ENCODE peak calls at places on chromosomes 5 and 9, in six cellular contexts. G is KG1, E is stomach, L is adrenal gland, F is NCI-H2081, A is amygdala. Q is an unnamed sample.

GRCh38 chr5:126988021-126988569 is 42.3 kb downstream of the MARCHF3 start:
- DNase-seq in E (no peak), F (no peak), G (no peak), L (no peak), A (no peak), Q (no peak)

GRCh38 chr9:27619743-27620142 is 46.5 kb upstream of the C9orf72 start:
- DNase-seq in L (no peak), E (no peak), G (no peak), A (no peak), F (no peak), Q (no peak)

GRCh38 chr9:68507098-68507795 is 33.4 kb downstream of the TMEM252 start:
- DNase-seq in L (no peak), F (peak), E (no peak), A (no peak), G (no peak), Q (no peak)

GRCh38 chr9:123741214-123741613 is 188.7 kb downstream of the DENND1A start:
- DNase-seq in G (no peak), A (no peak), L (no peak), F (no peak), E (no peak), Q (no peak)

GRCh38 chr9:73149371-73150067 is 2.1 kb upstream of the ANXA1 start:
- DNase-seq in A (no peak), G (peak), E (no peak), L (no peak), F (no peak), Q (no peak)

GRCh38 chr5:65535529-65535987 is 27.4 kb downstream of the CENPK start:
- DNase-seq in G (no peak), L (no peak), E (no peak), A (no peak), F (no peak), Q (no peak)

GRCh38 chr9:100474082-100474949 is 1.4 kb downstream of the TMEFF1 start:
- DNase-seq in A (no peak), L (no peak), F (no peak), G (no peak), E (no peak), Q (no peak)

GRCh38 chr5:57383093-57383861 is 99.3 kb downstream of the ACTBL2 start:
- DNase-seq in G (no peak), A (no peak), F (no peak), E (no peak), L (peak), Q (no peak)

GRCh38 chr5:163509288-163510040 is 4.0 kb downstream of the MAT2B start:
- DNase-seq in L (no peak), F (no peak), G (no peak), A (no peak), E (peak), Q (no peak)

GRCh38 chr5:63959177-63959982 is 2.9 kb downstream of the HTR1A start:
- DNase-seq in F (peak), E (no peak), L (no peak), A (no peak), G (no peak), Q (no peak)

GRCh38 chr5:115810776-115811175 is 5.7 kb downstream of the CDO1 start:
- DNase-seq in E (no peak), G (no peak), L (no peak), A (no peak), F (no peak), Q (no peak)

GRCh38 chr5:51381801-51382507 is 1.3 kb upstream of the ISL1 start:
- DNase-seq in L (no peak), F (no peak), E (no peak), G (no peak), A (no peak), Q (no peak)

GRCh38 chr9:127970401-127971313 is 10.1 kb downstream of the EEIG1 start:
- DNase-seq in F (peak), A (no peak), L (no peak), E (no peak), G (no peak), Q (no peak)

GRCh38 chr5:58366461-58366860 is 93.4 kb downstream of the PLK2 start:
- DNase-seq in L (no peak), F (no peak), E (no peak), A (no peak), G (no peak), Q (no peak)

GRCh38 chr5:79582186-79582585 is 30.1 kb upstream of the TENT2 start:
- DNase-seq in F (peak), L (no peak), A (no peak), E (no peak), G (no peak), Q (no peak)

GRCh38 chr5:51958473-51958872 is 575.2 kb downstream of the ISL1 start:
- DNase-seq in A (no peak), F (peak), L (no peak), G (no peak), E (no peak), Q (no peak)

GRCh38 chr5:148172377-148172776 is 4.0 kb downstream of the SPINK14 start:
- DNase-seq in F (no peak), E (no peak), G (no peak), A (no peak), L (no peak), Q (no peak)

GRCh38 chr9:89444212-89444611 is 53.7 kb downstream of the SEMA4D start:
- DNase-seq in L (no peak), G (no peak), F (no peak), A (no peak), E (no peak), Q (peak)

GRCh38 chr5:145812877-145813276 is 22.3 kb downstream of the PRELID2 start:
- DNase-seq in G (no peak), A (no peak), F (no peak), L (no peak), E (no peak), Q (no peak)

GRCh38 chr9:21558627-21559401 is 76.7 kb upstream of the IFNE start:
- DNase-seq in G (no peak), A (no peak), F (no peak), E (peak), L (no peak), Q (no peak)

GRCh38 chr9:97385626-97386264 is 26.2 kb upstream of the TDRD7 start:
- DNase-seq in F (no peak), L (no peak), E (no peak), G (no peak), A (no peak), Q (no peak)

GRCh38 chr5:115170128-115170923 is 618 bp upstream of the TRIM36 start:
- DNase-seq in E (no peak), G (no peak), A (no peak), F (peak), L (no peak), Q (peak)

GRCh38 chr9:106816524-106816923 is 46.4 kb upstream of the ZNF462 start:
- DNase-seq in G (no peak), F (no peak), L (no peak), E (no peak), A (no peak), Q (no peak)

GRCh38 chr5:180910735-180911134 is 11.8 kb downstream of the BTNL8 start:
- DNase-seq in G (no peak), E (no peak), L (no peak), A (no peak), F (no peak), Q (no peak)

GRCh38 chr9:73871636-73872035 is 625.5 kb upstream of the RORB start:
- DNase-seq in F (no peak), E (no peak), L (no peak), A (no peak), G (no peak), Q (no peak)

GRCh38 chr5:53478411-53479044 is 1.9 kb upstream of the FST start:
- DNase-seq in F (peak), A (no peak), L (peak), G (no peak), E (peak), Q (peak)

GRCh38 chr9:85743290-85744128 is 1.8 kb upstream of the AGTPBP1 start:
- DNase-seq in L (no peak), E (peak), F (no peak), A (no peak), G (no peak), Q (peak)

GRCh38 chr5:172361566-172362238 is 78.1 kb upstream of the UBTD2 start:
- DNase-seq in F (no peak), E (no peak), L (peak), G (no peak), A (no peak), Q (no peak)

GRCh38 chr5:135069016-135069770 is 35.2 kb upstream of the PITX1 start:
- DNase-seq in F (no peak), E (no peak), L (no peak), A (no peak), G (no peak), Q (no peak)

GRCh38 chr9:90037136-90037797 is 432.5 kb downstream of the GADD45G start:
- DNase-seq in L (no peak), G (no peak), A (no peak), F (no peak), E (no peak), Q (no peak)

GRCh38 chr9:121399883-121400607 is 30.0 kb upstream of the STOM start:
- DNase-seq in G (peak), F (peak), E (no peak), L (no peak), A (no peak), Q (no peak)

GRCh38 chr5:17343675-17344074 is 126.2 kb downstream of the BASP1 start:
- DNase-seq in A (no peak), F (no peak), L (no peak), E (no peak), G (no peak), Q (no peak)

GRCh38 chr5:178121450-178122276 is 8.3 kb downstream of the N4BP3 start:
- DNase-seq in A (no peak), F (no peak), G (no peak), E (no peak), L (no peak), Q (peak)

GRCh38 chr9:124665391-124666058 is 105.6 kb downstream of the NR6A1 start:
- DNase-seq in L (no peak), E (no peak), F (no peak), G (no peak), A (no peak), Q (no peak)

GRCh38 chr5:171494452-171495121 is 75.1 kb downstream of the FGF18 start:
- DNase-seq in L (peak), A (no peak), F (peak), E (no peak), G (no peak), Q (peak)

GRCh38 chr9:137354845-137355420 is 52.9 kb upstream of the NRARP start:
- DNase-seq in A (no peak), E (peak), G (no peak), L (peak), F (no peak), Q (no peak)

GRCh38 chr5:98050583-98050982 is 722.9 kb upstream of the RGMB start:
- DNase-seq in G (no peak), E (no peak), A (no peak), F (no peak), L (no peak), Q (no peak)

GRCh38 chr9:76049341-76049740 is 158.9 kb downstream of the PCSK5 start:
- DNase-seq in F (no peak), E (peak), G (no peak), A (no peak), L (no peak), Q (no peak)

Q was measured in Right ventricle myocardium inferior.